ENCODE peak calls at places on chromosomes 13 and 19, in six cellular contexts. Y, D, P, T, J and M are unnamed samples.
A peak's percentile ranks its signal among the peaks of the same experiment; 100 is the strongest.

GRCh38 chr19:383922-384800 is 24.8 kb downstream of the C2CD4C start:
- DNase-seq in D (peak; percentile 86), T (no peak), P (no peak), J (no peak), Y (peak; percentile 84), M (peak; percentile 34)

GRCh38 chr19:42175952-42176648 is 41.4 kb downstream of the DEDD2 start:
- DNase-seq in T (peak; percentile 27), D (peak; percentile 55), P (no peak), J (no peak), Y (peak; percentile 53), M (no peak)

GRCh38 chr13:94195715-94196114 is 283.8 kb downstream of the DCT start:
- DNase-seq in Y (no peak), J (peak; percentile 59), T (peak; percentile 82), D (no peak), P (no peak), M (no peak)

GRCh38 chr19:21474671-21475181 is 30.7 kb upstream of the ZNF429 start:
- DNase-seq in D (peak; percentile 95), P (peak; percentile 72), J (no peak), T (peak; percentile 5), Y (peak; percentile 95), M (peak; percentile 49)

GRCh38 chr13:93309886-93310520 is 83.4 kb downstream of the GPC6 start:
- DNase-seq in T (peak; percentile 74), Y (no peak), D (no peak), P (no peak), J (peak; percentile 29), M (no peak)

GRCh38 chr19:3970313-3970807 is 539 bp downstream of the DAPK3 start:
- DNase-seq in J (no peak), D (no peak), Y (no peak), T (no peak), P (no peak), M (no peak)

GRCh38 chr19:16076154-16076957 is at the start of gene TPM4:
- DNase-seq in P (peak; percentile 81), T (peak; percentile 97), D (peak; percentile 97), J (peak; percentile 88), Y (peak; percentile 95), M (no peak)

GRCh38 chr19:14580623-14581237 is 2.2 kb upstream of the CLEC17A start:
- DNase-seq in D (no peak), J (no peak), P (peak; percentile 83), T (no peak), Y (no peak), M (no peak)

GRCh38 chr19:54299515-54299914 is 13.5 kb downstream of the LILRA5 start:
- DNase-seq in Y (no peak), T (no peak), P (no peak), J (no peak), D (no peak), M (no peak)

GRCh38 chr13:86095351-86095750 is 296.1 kb upstream of the SLITRK6 start:
- DNase-seq in D (no peak), T (no peak), P (no peak), Y (no peak), J (no peak), M (no peak)

GRCh38 chr13:90883592-90883991 is 463.9 kb upstream of the MIR17HG start:
- DNase-seq in D (no peak), J (no peak), T (no peak), Y (no peak), P (no peak), M (no peak)

GRCh38 chr13:35346494-35346893 is 130.0 kb downstream of the MAB21L1 start:
- DNase-seq in T (no peak), Y (no peak), P (no peak), D (no peak), J (no peak), M (no peak)

GRCh38 chr13:107360010-107360409 is 792.1 kb upstream of the ARGLU1 start:
- DNase-seq in T (no peak), J (no peak), Y (no peak), P (no peak), D (no peak), M (no peak)

GRCh38 chr19:39448271-39448670 is 2.9 kb downstream of the SUPT5H start:
- DNase-seq in T (peak; percentile 49), Y (no peak), P (no peak), D (no peak), J (no peak), M (no peak)

GRCh38 chr13:60329221-60329983 is 67.6 kb upstream of the TDRD3 start:
- DNase-seq in J (no peak), T (peak; percentile 17), D (no peak), Y (peak; percentile 67), P (no peak), M (no peak)

GRCh38 chr19:41323023-41323422 is 13.1 kb downstream of the CCDC97 start:
- DNase-seq in Y (no peak), D (no peak), P (no peak), J (no peak), T (peak; percentile 64), M (no peak)

GRCh38 chr13:104779311-104779710 is 1713.1 kb upstream of the SLC10A2 start:
- DNase-seq in P (no peak), Y (peak; percentile 50), J (no peak), T (no peak), D (no peak), M (no peak)

GRCh38 chr19:31355330-31356289 is 6.4 kb upstream of the TSHZ3 start:
- DNase-seq in Y (peak; percentile 69), D (no peak), J (no peak), P (no peak), T (no peak), M (no peak)

GRCh38 chr19:7705387-7706187 is 3.7 kb upstream of the FCER2 start:
- DNase-seq in D (no peak), T (no peak), Y (no peak), P (peak; percentile 82), J (no peak), M (no peak)

GRCh38 chr13:45696610-45697226 is 5.4 kb upstream of the CBY2 start:
- DNase-seq in J (no peak), Y (no peak), P (no peak), D (no peak), T (no peak), M (no peak)

GRCh38 chr13:43245374-43245964 is 222.1 kb downstream of the DNAJC15 start:
- DNase-seq in Y (no peak), J (peak; percentile 81), P (no peak), T (peak; percentile 93), D (no peak), M (no peak)